ENCODE peak calls at places on chromosomes 13 and 19, in six cellular contexts. R is fibroblast of villous mesenchyme, E is neural progenitor cell, Q is AG04450, Y is astrocyte of the spinal cord, H is GM20000. W is an unnamed sample.

GRCh38 chr13:26500618-26501320 is 56.7 kb upstream of the WASF3 start:
- DNase-seq in R (no peak), E (no peak), Q (no peak), Y (no peak), H (no peak), W (no peak)

GRCh38 chr13:43880451-43880850 is 747 bp downstream of the LACC1 start:
- DNase-seq in R (no peak), E (no peak), Q (no peak), Y (no peak), H (no peak), W (no peak)

GRCh38 chr19:10085641-10086031 is 481 bp upstream of the SHFL start:
- DNase-seq in R (no peak), E (no peak), Q (no peak), Y (no peak), H (no peak), W (no peak)

GRCh38 chr13:106104281-106104901 is 431.1 kb downstream of the EFNB2 start:
- DNase-seq in R (peak; percentile 68), E (peak; percentile 20), Q (peak; percentile 60), Y (peak; percentile 95), H (no peak), W (no peak)

GRCh38 chr19:3746371-3747056 is 15.0 kb downstream of the APBA3 start:
- DNase-seq in R (no peak), E (no peak), Q (no peak), Y (no peak), H (no peak), W (no peak)

GRCh38 chr19:51158474-51159129 is 16.5 kb downstream of the SIGLEC7 start:
- DNase-seq in R (peak; percentile 12), E (peak; percentile 69), Q (no peak), Y (no peak), H (peak; percentile 67), W (peak; percentile 61)

GRCh38 chr13:97194473-97194872 is 27.7 kb upstream of the MBNL2 start:
- DNase-seq in R (peak; percentile 58), E (no peak), Q (no peak), Y (peak; percentile 39), H (no peak), W (no peak)

GRCh38 chr13:95481051-95481775 is 71.3 kb upstream of the CLDN10 start:
- DNase-seq in R (peak; percentile 20), E (no peak), Q (no peak), Y (no peak), H (no peak), W (no peak)

GRCh38 chr13:50291611-50292010 is 276.4 kb downstream of the KCNRG start:
- DNase-seq in R (no peak), E (no peak), Q (no peak), Y (no peak), H (no peak), W (no peak)

GRCh38 chr19:44759083-44759804 is 10.7 kb downstream of the BCL3 start:
- DNase-seq in R (no peak), E (no peak), Q (no peak), Y (no peak), H (no peak), W (no peak)

GRCh38 chr13:29125145-29125933 is 305.2 kb downstream of the MTUS2 start:
- DNase-seq in R (no peak), E (no peak), Q (no peak), Y (no peak), H (peak; percentile 28), W (peak; percentile 40)

GRCh38 chr13:46968450-46968849 is 71.6 kb upstream of the HTR2A start:
- DNase-seq in R (no peak), E (no peak), Q (no peak), Y (no peak), H (no peak), W (no peak)

GRCh38 chr19:17049711-17050280 is 23.2 kb upstream of the CPAMD8 start:
- DNase-seq in R (peak; percentile 51), E (no peak), Q (peak; percentile 41), Y (peak; percentile 59), H (no peak), W (no peak)

GRCh38 chr13:47747901-47748300 is 253.2 kb downstream of the SUCLA2 start:
- DNase-seq in R (no peak), E (no peak), Q (no peak), Y (no peak), H (no peak), W (no peak)

GRCh38 chr19:19662344-19662743 is 1.1 kb downstream of the ATP13A1 start:
- DNase-seq in R (no peak), E (no peak), Q (no peak), Y (no peak), H (no peak), W (no peak)

GRCh38 chr19:35225951-35226350 is 2.6 kb downstream of the FAM187B start:
- DNase-seq in R (no peak), E (no peak), Q (no peak), Y (no peak), H (no peak), W (no peak)

GRCh38 chr13:100130092-100130491 is 41.2 kb downstream of the PCCA start:
- DNase-seq in R (no peak), E (no peak), Q (no peak), Y (peak; percentile 17), H (no peak), W (no peak)

GRCh38 chr19:45729774-45730388 is 815 bp downstream of the FBXO46 start:
- DNase-seq in R (no peak), E (no peak), Q (no peak), Y (no peak), H (peak; percentile 60), W (peak; percentile 68)

GRCh38 chr13:100230813-100231575 is 142.1 kb downstream of the PCCA start:
- DNase-seq in R (no peak), E (peak; percentile 23), Q (no peak), Y (no peak), H (peak; percentile 13), W (no peak)

GRCh38 chr19:42528354-42529247 is at the start of gene CEACAM1:
- DNase-seq in R (peak; percentile 23), E (no peak), Q (no peak), Y (no peak), H (peak; percentile 66), W (peak; percentile 70)

GRCh38 chr13:98216135-98216565 is 39.1 kb upstream of the RNF113B start:
- DNase-seq in R (peak; percentile 80), E (no peak), Q (peak; percentile 68), Y (peak; percentile 94), H (no peak), W (no peak)

GRCh38 chr13:98896083-98896867 is 81.6 kb downstream of the DOCK9 start:
- DNase-seq in R (no peak), E (no peak), Q (no peak), Y (no peak), H (no peak), W (no peak)

GRCh38 chr19:49064768-49065611 is at the start of gene NTF4:
- DNase-seq in R (peak; percentile 30), E (peak; percentile 88), Q (no peak), Y (no peak), H (peak; percentile 49), W (no peak)

GRCh38 chr13:65592757-65593156 is 1637.4 kb downstream of the PCDH9 start:
- DNase-seq in R (no peak), E (no peak), Q (no peak), Y (no peak), H (no peak), W (no peak)

GRCh38 chr13:99689955-99690354 is 188.7 kb downstream of the TM9SF2 start:
- DNase-seq in R (no peak), E (peak; percentile 27), Q (no peak), Y (no peak), H (no peak), W (no peak)

GRCh38 chr13:46321494-46322225 is 65.4 kb downstream of the RUBCNL start:
- DNase-seq in R (peak; percentile 56), E (peak; percentile 73), Q (peak; percentile 10), Y (peak; percentile 64), H (peak; percentile 64), W (peak; percentile 74)

GRCh38 chr13:66099825-66100224 is 1130.3 kb downstream of the PCDH9 start:
- DNase-seq in R (no peak), E (no peak), Q (no peak), Y (no peak), H (no peak), W (no peak)

GRCh38 chr19:4320419-4320818 is 16.0 kb downstream of the FSD1 start:
- DNase-seq in R (no peak), E (no peak), Q (no peak), Y (no peak), H (no peak), W (no peak)

GRCh38 chr13:90091611-90092010 is 1255.9 kb upstream of the MIR17HG start:
- DNase-seq in R (no peak), E (no peak), Q (no peak), Y (no peak), H (no peak), W (no peak)
- TF ChIP-seq CTCF in R (no peak), E (no peak), Q (no peak), Y (no peak), H (no peak), W (no peak)

DNA sequence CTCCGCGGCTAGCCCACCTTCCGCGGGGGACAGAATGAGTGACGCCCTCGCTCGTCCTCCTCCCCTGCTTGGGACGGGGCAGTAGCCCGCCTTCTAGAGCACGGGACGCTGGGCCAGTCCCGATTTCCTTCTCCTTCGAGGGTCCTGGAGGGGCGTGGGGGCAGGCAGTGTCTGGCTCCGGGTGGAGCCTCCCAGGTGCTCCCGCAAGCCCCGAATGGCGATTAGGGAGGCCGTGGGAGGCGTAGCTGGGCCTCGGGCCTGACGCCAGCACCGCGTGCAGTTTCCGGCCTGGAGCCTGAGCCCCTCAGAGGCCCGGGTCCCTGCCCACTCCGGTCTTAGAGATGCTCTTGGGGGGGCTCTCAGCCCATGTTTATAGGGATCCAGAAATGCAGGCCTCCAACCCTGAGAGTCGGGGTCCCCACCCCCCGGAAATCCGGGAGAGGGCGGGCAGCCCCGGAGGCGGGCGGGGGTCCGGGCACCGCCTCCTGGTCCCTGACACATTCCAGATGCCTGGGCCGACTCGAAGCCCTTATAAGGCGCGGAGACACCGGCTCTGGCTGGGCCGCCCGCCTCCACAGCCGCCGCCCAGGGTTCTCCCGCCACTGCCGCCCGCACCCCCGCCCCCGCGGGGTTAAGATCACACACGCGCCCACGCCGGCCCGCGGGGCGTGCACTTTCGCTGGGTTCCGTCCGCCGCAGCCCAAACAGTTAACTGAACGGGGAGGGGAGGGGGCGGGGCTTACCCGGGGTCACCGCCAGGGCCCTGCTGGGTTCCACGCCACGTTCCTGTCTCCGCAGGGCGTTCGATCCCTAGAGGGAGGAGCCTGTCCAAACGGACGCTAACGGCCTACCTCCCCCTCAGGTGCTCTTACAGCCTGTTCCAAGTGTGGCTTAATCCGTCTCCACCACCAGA is 1.5 kb downstream of the MYADM start:
- DNase-seq in R (peak; percentile 96), E (peak; percentile 92), Q (peak; percentile 67), Y (peak; percentile 94), H (peak; percentile 90), W (peak; percentile 87)
- TF ChIP-seq CTCF in R (peak; percentile 34), E (peak; percentile 34), Q (peak; percentile 40), Y (no peak), H (no peak), W (no peak)

DNA sequence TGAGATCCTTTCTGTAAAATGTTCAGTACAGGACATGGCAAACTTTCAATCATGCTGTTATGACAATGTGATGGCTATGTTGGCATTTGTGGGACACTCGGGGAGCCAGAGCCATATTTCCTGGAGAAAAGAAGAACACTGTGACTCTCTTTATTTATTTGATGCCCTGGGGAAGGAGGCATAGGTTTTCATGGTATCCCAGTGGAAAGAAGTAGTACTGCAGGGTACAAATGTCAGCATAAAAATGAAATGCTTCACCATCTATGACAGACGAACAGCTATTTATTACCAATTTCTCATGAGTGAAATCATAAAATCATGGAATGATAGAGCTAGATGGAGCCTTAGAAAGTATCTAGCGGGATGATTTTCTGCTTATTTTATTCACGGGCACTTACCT is 217.1 kb downstream of the COL4A1 start:
- DNase-seq in R (no peak), E (no peak), Q (no peak), Y (no peak), H (no peak), W (no peak)
- TF ChIP-seq CTCF in R (peak; percentile 46), E (peak; percentile 44), Q (peak; percentile 43), Y (peak; percentile 39), H (no peak), W (no peak)

GRCh38 chr19:50147462-50148423 is 15.3 kb downstream of the IZUMO2 start:
- DNase-seq in R (peak; percentile 71), E (peak; percentile 93), Q (peak; percentile 84), Y (peak; percentile 93), H (peak; percentile 62), W (peak; percentile 64)
- TF ChIP-seq CTCF in R (peak; percentile 24), E (peak; percentile 74), Q (peak; percentile 48), Y (peak; percentile 68), H (no peak), W (no peak)

W was measured in GM13976.